ENCODE peak calls at places on chromosomes 13 and 19, in four cellular contexts. P is Daoy, N is hippocampal formation, M is dorsolateral prefrontal cortex. G is an unnamed sample.

GRCh38 chr19:30073152-30074000 is 131.3 kb downstream of the URI1 start:
- DNase-seq in M (no peak), P (no peak), N (no peak), G (peak)

GRCh38 chr19:4365341-4365740 is 22.0 kb downstream of the MPND start:
- DNase-seq in P (no peak), N (no peak), M (no peak), G (peak)

GRCh38 chr19:56751078-56751489 is 79.5 kb upstream of the ZNF835 start:
- DNase-seq in P (peak), M (peak), N (peak), G (no peak)

GRCh38 chr19:32241957-32242710 is 103.3 kb upstream of the ZNF507 start:
- DNase-seq in N (no peak), M (no peak), P (no peak), G (no peak)

GRCh38 chr13:61255035-61255796 is 160.4 kb downstream of the PCDH20 start:
- DNase-seq in N (no peak), P (no peak), M (no peak), G (no peak)

GRCh38 chr19:28419312-28419711 is 793.6 kb downstream of the UQCRFS1 start:
- DNase-seq in P (no peak), M (no peak), N (no peak), G (no peak)

GRCh38 chr13:73767747-73768315 is 366.4 kb downstream of the KLF12 start:
- DNase-seq in M (no peak), P (no peak), N (no peak), G (no peak)

GRCh38 chr19:38978315-38978689 is 2.8 kb upstream of the FBXO17 start:
- DNase-seq in M (no peak), P (no peak), N (no peak), G (no peak)

GRCh38 chr19:33207903-33208302 is 13.8 kb downstream of the LRP3 start:
- DNase-seq in M (no peak), N (no peak), P (no peak), G (no peak)

GRCh38 chr19:39878398-39878797 is 32.2 kb upstream of the FBL start:
- DNase-seq in P (no peak), N (no peak), M (no peak), G (no peak)

G was measured in chondrocyte.